ENCODE peak calls at places on chromosomes 11 and 22, in seven cellular contexts. E, R, T, G, S, V and M are unnamed samples.

GRCh38 chr22:49671331-49672012 is 156.2 kb downstream of the BRD1 start:
- DNase-seq in T (no peak), E (no peak), S (no peak), R (no peak), G (no peak), V (no peak), M (no peak)

GRCh38 chr11:131581006-131581405 is 210.6 kb downstream of the NTM start:
- DNase-seq in T (no peak), E (no peak), S (no peak), V (no peak), R (no peak), G (no peak), M (no peak)

GRCh38 chr22:50035131-50035881 is 22.7 kb upstream of the IL17REL start:
- DNase-seq in R (no peak), V (no peak), E (no peak), G (no peak), T (no peak), S (no peak), M (no peak)

GRCh38 chr11:7869467-7869866 is 61.6 kb downstream of the OR10A6 start:
- DNase-seq in T (no peak), S (no peak), V (no peak), E (no peak), R (no peak), G (no peak), M (no peak)

GRCh38 chr11:2387266-2387982 is 10.3 kb downstream of the CD81 start:
- DNase-seq in S (no peak), R (no peak), G (peak), T (peak), V (no peak), E (no peak), M (peak)

GRCh38 chr22:45889093-45889538 is 87.8 kb downstream of the WNT7B start:
- DNase-seq in E (no peak), V (no peak), G (no peak), S (no peak), R (no peak), T (no peak), M (no peak)

GRCh38 chr22:46150615-46151423 is 493 bp downstream of the PPARA start:
- DNase-seq in R (no peak), G (no peak), E (peak), V (peak), S (peak), T (peak), M (no peak)

GRCh38 chr11:88301478-88302140 is 35.9 kb downstream of the CTSC start:
- DNase-seq in S (no peak), R (no peak), T (no peak), E (no peak), G (peak), V (no peak), M (no peak)

GRCh38 chr11:73412308-73412707 is 36.1 kb downstream of the RELT start:
- DNase-seq in V (no peak), T (no peak), S (no peak), R (no peak), G (peak), E (no peak), M (no peak)

GRCh38 chr22:20111045-20111688 is 4.7 kb upstream of the RANBP1 start:
- DNase-seq in S (peak), V (no peak), R (no peak), G (peak), E (peak), T (peak), M (no peak)

GRCh38 chr11:59206635-59207034 is 6.1 kb downstream of the MPEG1 start:
- DNase-seq in T (no peak), G (no peak), S (no peak), R (no peak), V (no peak), E (peak), M (no peak)

GRCh38 chr11:95256204-95256819 is 25.3 kb upstream of the SESN3 start:
- DNase-seq in T (no peak), E (no peak), R (no peak), S (no peak), G (no peak), V (no peak), M (no peak)

GRCh38 chr22:23626286-23626975 is 5.7 kb downstream of the DRICH1 start:
- DNase-seq in S (no peak), G (no peak), V (no peak), E (no peak), R (no peak), T (no peak), M (no peak)

GRCh38 chr22:31099386-31099785 is 8.0 kb downstream of the SELENOM start:
- DNase-seq in R (no peak), G (no peak), E (no peak), T (no peak), V (no peak), S (no peak), M (no peak)

GRCh38 chr11:102798012-102798746 is at the start of gene MMP1:
- DNase-seq in S (no peak), E (no peak), V (no peak), T (no peak), R (no peak), G (peak), M (no peak)

GRCh38 chr11:65856689-65857499 is 1.1 kb downstream of the CFL1 start:
- DNase-seq in E (peak), S (peak), G (peak), V (peak), T (peak), R (no peak), M (peak)

GRCh38 chr11:8259316-8259995 is 4.2 kb downstream of the LMO1 start:
- DNase-seq in G (no peak), V (no peak), R (no peak), E (no peak), T (no peak), S (no peak), M (no peak)

GRCh38 chr11:9265211-9266131 is at the start of gene DENND5A:
- DNase-seq in T (peak), G (peak), E (peak), S (no peak), R (peak), V (peak), M (peak)

GRCh38 chr11:112858289-112859023 is 102.8 kb upstream of the NCAM1 start:
- DNase-seq in E (no peak), V (no peak), S (no peak), R (no peak), G (no peak), T (no peak), M (no peak)

GRCh38 chr22:25120093-25120561 is 79.5 kb upstream of the CRYBB3 start:
- DNase-seq in G (no peak), R (no peak), V (no peak), T (no peak), S (no peak), E (peak), M (no peak)

GRCh38 chr11:3022300-3022967 is 30.3 kb upstream of the NAP1L4 start:
- DNase-seq in S (peak), T (peak), R (no peak), V (no peak), E (no peak), G (peak), M (no peak)

GRCh38 chr11:46048198-46048597 is 73.1 kb downstream of the PHF21A start:
- DNase-seq in G (no peak), T (no peak), S (no peak), R (no peak), E (no peak), V (no peak), M (no peak)

GRCh38 chr11:59802639-59803176 is 7.9 kb downstream of the MRPL16 start:
- DNase-seq in S (no peak), V (peak), G (peak), E (peak), R (peak), T (peak), M (no peak)

GRCh38 chr22:43993072-43993760 is 30.9 kb upstream of the PARVB start:
- DNase-seq in V (peak), E (peak), R (no peak), S (peak), G (peak), T (peak), M (peak)

GRCh38 chr11:69425895-69426544 is 55.4 kb upstream of the LINC01488 start:
- DNase-seq in E (no peak), S (no peak), T (peak), G (no peak), R (no peak), V (no peak), M (no peak)

GRCh38 chr11:65078786-65079342 is 5.0 kb downstream of the CDCA5 start:
- DNase-seq in G (no peak), E (no peak), T (no peak), S (no peak), V (no peak), R (no peak), M (no peak)

GRCh38 chr22:50684986-50685385 is 12.4 kb downstream of the SHANK3 start:
- DNase-seq in V (no peak), G (peak), S (no peak), R (no peak), E (no peak), T (no peak), M (no peak)

GRCh38 chr11:126764221-126764620 is 236.3 kb downstream of the KIRREL3 start:
- DNase-seq in V (no peak), G (no peak), S (no peak), R (no peak), E (no peak), T (no peak), M (no peak)

GRCh38 chr11:104225047-104225446 is 61.1 kb upstream of the PDGFD start:
- DNase-seq in E (no peak), R (no peak), G (no peak), T (no peak), S (no peak), V (no peak), M (no peak)